ENCODE peak calls at places on chromosomes 16 and 17, in four cellular contexts. P is mammary epithelial cell, D is A549, I is H9. G is an unnamed sample.

GRCh38 chr17:67221062-67221998 is 23.7 kb downstream of the HELZ start:
- DNase-seq in D (peak; percentile 57), P (peak; percentile 44), I (no peak), G (no peak)

GRCh38 chr17:5583426-5584382 is 605 bp downstream of the NLRP1 start:
- DNase-seq in P (no peak), D (no peak), I (no peak), G (no peak)

GRCh38 chr17:73155410-73156165 is 9.2 kb upstream of the SSTR2 start:
- DNase-seq in I (peak; percentile 59), D (no peak), P (no peak), G (no peak)

GRCh38 chr16:85398688-85399582 is 214.2 kb upstream of the GSE1 start:
- DNase-seq in I (no peak), D (no peak), P (no peak), G (no peak)

GRCh38 chr17:27049104-27049784 is 244.7 kb upstream of the WSB1 start:
- DNase-seq in I (no peak), D (no peak), P (peak; percentile 11), G (no peak)

GRCh38 chr16:4273858-4274291 is 1.1 kb upstream of the TFAP4 start:
- DNase-seq in P (peak; percentile 66), D (peak; percentile 74), I (peak; percentile 83), G (no peak)

GRCh38 chr17:19753661-19754463 is 5.8 kb upstream of the ALDH3A1 start:
- DNase-seq in P (peak; percentile 64), I (no peak), D (peak; percentile 89), G (no peak)

GRCh38 chr16:4477966-4478365 is 1.8 kb downstream of the HMOX2 start:
- DNase-seq in D (no peak), I (no peak), P (peak; percentile 93), G (peak; percentile 77)

GRCh38 chr17:61409301-61410099 is 9.9 kb downstream of the TBX2 start:
- DNase-seq in I (peak; percentile 62), P (peak; percentile 53), D (peak; percentile 91), G (no peak)

GRCh38 chr16:3142327-3142726 is 7.5 kb downstream of the ZNF213 start:
- DNase-seq in I (no peak), P (no peak), D (no peak), G (no peak)

GRCh38 chr17:10292057-10292931 is 80.5 kb downstream of the MYH13 start:
- DNase-seq in D (no peak), P (peak; percentile 12), I (no peak), G (peak; percentile 51)

GRCh38 chr17:65518256-65518655 is 43.2 kb downstream of the AXIN2 start:
- DNase-seq in I (no peak), P (no peak), D (no peak), G (no peak)

GRCh38 chr16:66478733-66479511 is 51.8 kb downstream of the BEAN1 start:
- DNase-seq in D (peak; percentile 76), P (peak; percentile 74), I (peak; percentile 87), G (no peak)

GRCh38 chr17:35947156-35947585 is 3.7 kb upstream of the LYZL6 start:
- DNase-seq in P (peak; percentile 31), I (peak; percentile 81), D (peak; percentile 57), G (no peak)

DNA sequence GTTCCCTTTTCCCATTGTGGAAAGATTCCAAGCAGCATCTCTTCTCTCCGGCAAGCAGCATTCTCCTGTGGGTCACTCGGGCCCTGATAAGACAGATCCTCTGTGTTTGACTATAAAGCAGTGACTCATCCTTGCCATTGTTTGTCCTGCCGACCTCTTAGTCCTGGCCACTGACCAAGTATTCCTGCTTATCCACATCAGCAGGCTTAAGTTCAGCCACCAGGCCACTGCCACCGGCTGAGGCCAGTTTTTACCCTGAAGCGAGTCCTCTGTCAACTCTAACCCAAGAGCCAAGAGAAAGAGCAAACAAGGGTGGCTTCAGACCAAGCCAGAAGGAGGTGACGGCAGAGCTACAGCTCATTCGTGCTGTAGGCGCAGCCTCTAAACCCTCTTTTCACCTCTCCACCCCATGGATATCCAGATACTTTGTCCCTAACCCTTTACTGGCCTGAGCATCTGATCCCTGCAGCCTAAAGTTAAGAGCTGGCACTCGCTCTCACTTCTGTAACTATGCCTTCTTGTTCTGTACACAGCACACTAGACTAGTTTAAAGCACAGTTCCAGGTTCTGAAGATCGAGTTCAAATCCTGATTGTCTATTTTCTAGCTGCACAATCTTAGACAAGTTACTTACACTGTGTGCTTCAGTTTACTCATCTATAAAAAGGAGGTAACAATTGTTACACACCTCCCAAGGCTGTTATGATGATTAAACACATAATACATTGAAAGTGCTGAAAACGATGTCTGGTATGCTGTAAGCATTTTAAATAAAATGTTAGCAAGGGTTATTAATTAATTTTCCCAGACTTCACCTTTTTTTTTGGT is 31.0 kb downstream of the SOX9 start:
- DNase-seq in I (peak; percentile 78), P (peak; percentile 40), D (peak; percentile 99), G (no peak)
- H3K27ac ChIP-seq in I (peak overlapping the region; percentile 95), P (no peak overlapping the region), D (peak overlapping the region; percentile 77), G (no peak overlapping the region)

DNA sequence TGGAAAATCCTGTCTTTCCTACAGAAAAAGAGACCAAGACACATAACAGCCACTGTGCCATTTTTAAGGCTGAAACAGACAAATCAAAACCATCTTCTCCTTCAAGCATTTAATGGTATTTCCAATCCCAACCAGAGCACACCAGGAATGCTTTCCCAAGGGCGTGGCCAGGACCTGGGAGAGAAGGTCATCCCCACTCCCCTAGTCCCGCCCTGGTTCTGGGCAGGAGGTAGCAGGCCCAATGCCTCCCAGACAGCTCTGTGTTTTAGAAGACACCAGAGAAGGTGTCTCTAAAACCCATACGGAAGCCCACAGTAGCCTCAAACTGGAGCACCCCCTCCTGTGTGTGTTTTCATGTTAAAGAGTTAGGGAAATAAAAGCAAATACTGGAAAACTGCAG is 214.4 kb downstream of the ZFHX3 start:
- DNase-seq in P (no peak), I (no peak), D (no peak), G (no peak)
- H3K27ac ChIP-seq in P (no peak overlapping the region), I (no peak overlapping the region), D (peak overlapping the region; percentile 38), G (no peak overlapping the region)

DNA sequence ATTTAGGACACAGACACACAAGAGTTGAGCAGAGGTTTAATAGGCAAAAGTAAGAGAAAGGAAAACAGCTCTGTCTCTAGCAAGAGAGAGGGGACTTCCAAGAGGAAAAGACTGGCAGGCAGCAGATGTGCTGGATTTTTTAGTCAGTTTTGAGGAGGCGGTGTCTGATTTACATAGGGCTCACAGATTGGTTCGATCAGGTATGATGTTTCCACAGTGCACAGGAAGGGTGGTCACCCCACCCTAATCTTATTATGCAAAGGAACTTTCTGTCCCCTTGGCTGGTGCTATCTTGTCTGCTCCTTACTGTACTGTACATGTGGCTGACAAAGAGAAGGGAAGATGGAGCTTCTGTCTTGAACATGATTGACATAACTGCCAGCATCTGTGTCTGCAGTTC is 25.3 kb downstream of the BFAR start:
- DNase-seq in I (no peak), D (no peak), P (peak; percentile 67), G (no peak)
- H3K27ac ChIP-seq in I (no peak overlapping the region), D (no peak overlapping the region), P (no peak overlapping the region), G (no peak overlapping the region)

GRCh38 chr17:16491131-16491702 is 776 bp downstream of the LRRC75A start:
- DNase-seq in P (no peak), D (no peak), I (peak; percentile 64), G (no peak)

GRCh38 chr17:16491703-16492612 is at the start of gene LRRC75A:
- DNase-seq in D (peak; percentile 53), I (peak; percentile 80), P (peak; percentile 19), G (no peak)

GRCh38 chr17:16493470-16494048 is 1.6 kb upstream of the LRRC75A start:
- DNase-seq in P (no peak), I (no peak), D (no peak), G (no peak)

GRCh38 chr17:16495561-16495960 is 3.6 kb upstream of the LRRC75A start:
- DNase-seq in D (no peak), I (no peak), P (no peak), G (no peak)

GRCh38 chr17:16492613-16493290 is 759 bp upstream of the LRRC75A start:
- DNase-seq in I (peak; percentile 57), D (no peak), P (no peak), G (no peak)
- H3K27ac ChIP-seq in I (no peak overlapping the region), D (peak overlapping the region; percentile 77), P (no peak overlapping the region), G (no peak overlapping the region)

GRCh38 chr17:45296833-45297124 is 20.0 kb downstream of the MAP3K14 start:
- DNase-seq in D (no peak), I (no peak), P (no peak), G (no peak)

GRCh38 chr17:45294506-45294905 is 22.3 kb downstream of the MAP3K14 start:
- DNase-seq in I (no peak), P (peak; percentile 54), D (no peak), G (no peak)

GRCh38 chr17:45298546-45299285 is 18.1 kb downstream of the MAP3K14 start:
- DNase-seq in I (no peak), P (no peak), D (no peak), G (no peak)

GRCh38 chr17:45293413-45294211 is 23.2 kb downstream of the MAP3K14 start:
- DNase-seq in I (peak; percentile 73), P (peak; percentile 81), D (peak; percentile 93), G (no peak)

DNA sequence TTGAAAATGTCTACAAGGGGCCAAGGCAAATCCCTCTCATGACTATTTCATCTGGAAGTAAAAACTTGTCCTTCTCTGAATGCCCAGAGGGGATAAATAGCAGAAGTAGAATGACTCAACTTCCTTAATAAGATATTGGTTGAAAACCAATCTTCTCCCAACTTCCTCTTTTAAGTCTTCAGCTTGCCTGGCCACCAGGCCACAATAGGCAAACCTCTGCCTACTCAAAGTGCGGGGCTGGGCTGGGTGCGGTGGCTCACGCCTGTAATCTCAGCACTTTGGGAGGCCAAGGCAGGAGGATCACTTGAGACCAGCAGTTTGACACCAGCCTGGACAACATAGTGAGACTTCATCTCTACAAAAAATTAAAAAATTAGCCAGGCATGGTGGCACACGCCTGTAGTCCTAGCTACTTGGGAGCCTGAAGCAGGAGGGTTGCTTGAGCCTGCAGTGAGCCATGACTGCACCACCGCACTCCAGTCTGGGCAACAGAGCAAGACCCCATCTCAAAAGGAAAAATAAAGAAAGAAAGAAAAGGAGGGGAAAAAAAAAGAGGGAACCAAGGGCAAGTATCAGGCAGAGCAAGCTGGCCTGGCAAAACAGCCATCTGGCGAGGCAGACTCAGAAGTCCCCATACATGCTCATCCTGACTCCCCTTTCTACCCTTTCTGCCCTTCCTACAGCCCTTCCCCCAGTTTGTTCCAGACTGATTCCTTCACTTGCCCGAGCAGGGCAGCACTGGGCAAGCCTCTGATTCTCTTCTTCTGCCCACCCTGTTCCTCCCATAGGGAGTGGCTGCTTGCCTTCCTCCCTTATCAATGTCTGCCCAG is 20.6 kb downstream of the MAP3K14 start:
- DNase-seq in I (no peak), P (peak; percentile 69), D (no peak), G (no peak)
- H3K27ac ChIP-seq in I (no peak overlapping the region), P (no peak overlapping the region), D (peak overlapping the region; percentile 90), G (peak overlapping the region; percentile 59)

GRCh38 chr16:57261806-57262205 is 16.7 kb downstream of the ARL2BP start:
- DNase-seq in D (no peak), I (no peak), P (no peak), G (no peak)

GRCh38 chr16:57264950-57265371 is 19.5 kb downstream of the PLLP start:
- DNase-seq in P (no peak), D (no peak), I (no peak), G (no peak)

GRCh38 chr16:57262841-57263584 is 18.0 kb downstream of the ARL2BP start:
- DNase-seq in D (no peak), P (peak; percentile 35), I (no peak), G (no peak)

GRCh38 chr16:57264381-57264780 is 19.3 kb downstream of the ARL2BP start:
- DNase-seq in P (no peak), I (no peak), D (no peak), G (no peak)

GRCh38 chr16:57263585-57264351 is 18.7 kb downstream of the ARL2BP start:
- DNase-seq in D (no peak), I (no peak), P (no peak), G (no peak)
- H3K27ac ChIP-seq in D (no peak overlapping the region), I (no peak overlapping the region), P (no peak overlapping the region), G (peak overlapping the region; percentile 6)